ENCODE peak calls at places on chromosomes 4 and X, in four cellular contexts. M, Y, O and Z are unnamed samples.

GRCh38 chr4:124060261-124060918 is 652.1 kb downstream of the ANKRD50 start:
- DNase-seq in O (no peak), Y (peak), M (no peak), Z (no peak)

GRCh38 chrX:78452356-78452755 is 124.9 kb upstream of the CYSLTR1 start:
- DNase-seq in Y (no peak), O (no peak), M (no peak), Z (no peak)

GRCh38 chr4:77336411-77337142 is 179.6 kb downstream of the CCNG2 start:
- DNase-seq in O (no peak), Y (no peak), M (no peak), Z (no peak)

GRCh38 chrX:136168929-136169735 is 21.8 kb downstream of the FHL1 start:
- DNase-seq in O (peak), M (peak), Y (peak), Z (peak)

GRCh38 chrX:148871422-148872152 is 371.2 kb downstream of the AFF2 start:
- DNase-seq in O (no peak), Y (peak), M (no peak), Z (no peak)

GRCh38 chrX:138847930-138848329 is 136.4 kb upstream of the FGF13 start:
- DNase-seq in O (no peak), M (no peak), Y (no peak), Z (peak)

GRCh38 chr4:42750831-42751230 is 93.9 kb upstream of the ATP8A1 start:
- DNase-seq in Y (no peak), O (no peak), M (no peak), Z (no peak)

GRCh38 chrX:39777623-39778025 is 320.1 kb downstream of the BCOR start:
- DNase-seq in Y (no peak), M (no peak), O (no peak), Z (no peak)

GRCh38 chr4:95547708-95548471 is 883 bp downstream of the UNC5C start:
- DNase-seq in O (no peak), Y (no peak), M (peak), Z (no peak)

GRCh38 chrX:36436286-36436860 is 516.8 kb downstream of the CFAP47 start:
- DNase-seq in O (no peak), Y (peak), M (no peak), Z (no peak)

GRCh38 chr4:89757154-89757723 is 79.7 kb downstream of the SNCA start:
- DNase-seq in M (no peak), O (no peak), Y (no peak), Z (no peak)

GRCh38 chr4:67754288-67754687 is at the start of gene GNRHR:
- DNase-seq in Y (no peak), M (no peak), O (no peak), Z (no peak)

GRCh38 chrX:9566150-9566621 is 101.3 kb downstream of the TBL1X start:
- DNase-seq in M (no peak), Y (peak), O (no peak), Z (no peak)

GRCh38 chr4:174764105-174764729 is 64.8 kb downstream of the GLRA3 start:
- DNase-seq in O (no peak), Y (peak), M (no peak), Z (peak)

GRCh38 chr4:189267312-189267965 is 673.2 kb upstream of the FRG1 start:
- DNase-seq in O (no peak), Y (no peak), M (no peak), Z (no peak)

GRCh38 chr4:154049457-154050181 is 260.7 kb upstream of the SFRP2 start:
- DNase-seq in M (peak), O (peak), Y (no peak), Z (peak)

GRCh38 chrX:111151764-111152163 is 55.8 kb downstream of the PAK3 start:
- DNase-seq in M (no peak), O (no peak), Y (no peak), Z (no peak)

GRCh38 chr4:118969359-118969758 is 80.7 kb downstream of the SYNPO2 start:
- DNase-seq in Y (peak), M (no peak), O (no peak), Z (peak)

GRCh38 chr4:20995015-20995414 is 294.8 kb downstream of the PACRGL start:
- DNase-seq in Y (no peak), M (no peak), O (no peak), Z (no peak)

GRCh38 chr4:151087467-151087866 is 12.0 kb upstream of the RPS3A start:
- DNase-seq in M (peak), Y (no peak), O (no peak), Z (no peak)

DNA sequence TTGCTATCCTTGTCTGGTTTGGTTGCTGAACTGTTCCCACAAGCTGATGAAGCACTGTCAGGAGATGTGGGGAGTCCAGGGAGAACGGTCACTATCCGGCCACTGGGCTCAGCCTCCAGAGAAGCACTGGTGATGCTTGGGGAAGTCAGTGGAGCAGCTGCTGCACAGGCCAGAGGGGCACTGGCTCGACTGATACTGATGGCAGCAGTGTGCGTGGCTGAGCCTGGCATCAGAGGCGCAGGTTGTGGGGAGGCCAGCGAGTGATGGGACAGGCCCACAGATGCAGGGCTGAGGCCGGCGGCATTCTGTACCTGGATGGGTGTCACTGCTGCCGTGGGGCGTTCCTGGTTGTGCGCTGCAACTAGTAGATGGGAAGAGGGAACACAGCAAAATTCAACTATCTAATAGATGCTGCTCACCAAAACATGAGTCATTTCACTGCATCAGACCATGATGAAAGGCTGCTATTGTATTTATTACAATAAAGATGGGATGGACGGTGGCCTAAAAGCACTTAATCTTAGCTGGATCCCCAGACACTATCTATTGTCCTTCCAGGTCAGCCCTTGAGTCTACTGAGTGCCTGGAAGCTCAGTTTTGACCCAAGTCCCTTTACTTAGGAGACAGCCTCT is 106.3 kb upstream of the CBR4 start:
- DNase-seq in O (no peak), M (no peak), Y (peak), Z (no peak)
- H4K8ac ChIP-seq in O (no peak), M (no peak), Y (no peak), Z (no peak)

GRCh38 chrX:103687073-103687695 is 685 bp upstream of the MORF4L2 start:
- DNase-seq in Y (peak), M (peak), O (no peak), Z (no peak)
- H4K8ac ChIP-seq in Y (peak), M (no peak), O (peak), Z (no peak)

GRCh38 chr4:38154681-38155588 is 194.7 kb downstream of the PTTG2 start:
- DNase-seq in O (no peak), Y (no peak), M (no peak), Z (no peak)
- H4K8ac ChIP-seq in O (no peak), Y (no peak), M (no peak), Z (no peak)

GRCh38 chr4:76011018-76011670 is 3.8 kb upstream of the CXCL9 start:
- DNase-seq in Y (no peak), O (no peak), M (peak), Z (no peak)
- H4K8ac ChIP-seq in Y (peak), O (peak), M (no peak), Z (no peak)

GRCh38 chr4:182245541-182246245 is 2.5 kb downstream of the TENM3 start:
- DNase-seq in O (no peak), M (no peak), Y (no peak), Z (no peak)
- H4K8ac ChIP-seq in O (no peak), M (no peak), Y (no peak), Z (no peak)

DNA sequence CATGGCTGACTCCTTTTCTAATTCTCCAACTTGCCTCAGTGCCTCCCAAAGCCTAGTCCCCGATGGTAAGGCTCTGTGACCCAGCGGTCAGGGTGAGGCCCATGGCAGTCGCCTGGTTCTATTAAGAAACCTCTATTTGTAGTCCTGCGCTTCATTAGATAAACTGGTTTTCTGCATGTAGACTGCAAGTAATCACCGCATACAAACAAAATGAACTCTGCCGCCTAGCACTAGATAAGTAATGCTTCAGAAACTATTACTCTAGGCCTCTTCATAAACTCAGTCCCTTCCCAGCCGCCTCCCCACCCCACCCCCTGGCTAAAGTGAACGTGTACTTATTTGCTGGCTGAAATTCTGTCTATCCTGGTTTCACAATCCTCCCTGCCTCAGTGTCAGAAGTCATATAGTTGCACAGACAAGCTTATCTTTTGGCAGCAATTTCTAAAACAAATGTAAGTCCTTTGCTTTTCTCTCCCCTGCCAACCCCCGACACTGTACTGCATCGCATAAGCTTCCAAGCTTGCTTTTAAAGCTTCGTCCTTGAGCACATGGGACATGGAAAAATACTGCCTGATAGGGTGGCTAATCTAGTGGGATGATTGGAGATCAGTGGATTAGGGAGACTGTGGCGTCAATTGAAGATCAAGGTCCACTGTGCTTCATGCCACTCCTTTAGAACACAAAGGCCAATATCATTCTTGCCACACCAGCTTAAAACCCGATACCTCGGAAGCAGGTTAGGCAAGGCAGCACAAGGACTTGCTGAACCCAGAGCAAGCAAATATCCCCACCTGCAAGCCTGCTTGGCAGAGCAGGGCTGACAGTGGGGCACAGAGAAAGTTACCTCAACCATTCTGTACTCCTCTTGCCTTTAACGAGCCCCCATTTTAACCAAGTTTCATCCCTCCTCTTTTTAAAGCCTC is 125.8 kb downstream of the IRF2 start:
- DNase-seq in O (no peak), Y (peak), M (no peak), Z (peak)
- H4K8ac ChIP-seq in O (no peak), Y (peak), M (no peak), Z (no peak)

DNA sequence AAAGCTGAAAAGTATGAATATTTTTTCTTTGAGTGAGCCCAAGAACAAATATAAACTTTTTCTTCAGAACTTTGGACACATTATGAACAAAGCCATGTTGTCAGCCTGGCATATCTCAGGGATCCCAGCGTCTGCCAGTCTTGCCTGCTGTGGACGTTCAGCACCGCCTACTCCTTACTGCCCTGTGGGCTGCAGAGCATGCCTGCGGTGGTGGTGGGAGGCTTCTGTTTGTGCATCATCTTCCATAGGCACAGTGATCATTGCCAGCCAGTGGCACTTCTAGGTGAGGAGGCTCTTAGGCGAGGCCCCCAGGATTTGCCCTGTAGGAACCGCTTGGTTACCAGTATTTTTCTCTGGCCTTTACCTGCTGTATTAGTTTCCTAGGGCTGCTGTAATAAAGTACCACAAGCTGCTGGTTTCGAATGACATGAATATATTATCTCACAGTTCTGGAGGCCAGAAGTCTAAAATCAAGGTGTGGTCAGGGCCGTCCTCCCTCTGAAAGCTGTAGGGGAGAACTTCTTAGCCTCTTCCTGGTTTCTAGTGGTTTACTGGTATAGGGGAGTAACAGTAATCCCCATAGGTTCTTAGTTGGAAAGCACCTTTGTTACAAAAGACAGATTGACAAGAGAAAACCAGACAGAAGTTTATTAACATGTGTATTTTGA is 15.4 kb downstream of the ANXA3 start:
- DNase-seq in M (no peak), Y (no peak), O (no peak), Z (no peak)
- H4K8ac ChIP-seq in M (no peak), Y (no peak), O (no peak), Z (no peak)

GRCh38 chrX:154370882-154371770 is 3.3 kb downstream of the FLNA start:
- DNase-seq in Y (peak), M (peak), O (peak), Z (peak)
- H4K8ac ChIP-seq in Y (no peak), M (no peak), O (peak), Z (no peak)